ENCODE peak calls at places on chromosome 11, in four cellular contexts. K, R, I and S are unnamed samples.
A peak's percentile ranks its signal among the peaks of the same experiment; 100 is the strongest.

GRCh38 chr11:132111781-132112380 is 741.5 kb downstream of the NTM start:
- DNase-seq in K (peak; percentile 70), R (no peak), I (no peak), S (no peak)

GRCh38 chr11:60913793-60914619 is at the start of gene TMEM109:
- DNase-seq in K (peak; percentile 92), R (peak; percentile 94), I (peak; percentile 79), S (peak; percentile 89)

GRCh38 chr11:62882428-62882742 is 1.7 kb downstream of the SLC3A2 start:
- DNase-seq in K (no peak), R (no peak), I (no peak), S (no peak)

GRCh38 chr11:65593518-65594414 is 1.8 kb downstream of the KCNK7 start:
- DNase-seq in K (no peak), R (peak; percentile 87), I (peak; percentile 64), S (peak; percentile 72)

GRCh38 chr11:47415949-47416472 is 7.6 kb downstream of the SLC39A13 start:
- DNase-seq in K (peak; percentile 97), R (peak; percentile 95), I (no peak), S (no peak)

GRCh38 chr11:118696673-118697226 is 17.3 kb upstream of the TREH start:
- DNase-seq in K (no peak), R (no peak), I (no peak), S (no peak)

GRCh38 chr11:64918056-64918455 is 1.0 kb upstream of the ATG2A start:
- DNase-seq in K (peak; percentile 57), R (no peak), I (no peak), S (no peak)

GRCh38 chr11:68383976-68384501 is 71.6 kb downstream of the LRP5 start:
- DNase-seq in K (peak; percentile 23), R (peak; percentile 80), I (peak; percentile 75), S (peak; percentile 80)